ENCODE peak calls at places on chromosomes 4 and X, in four cellular contexts. L, T, Y and P are unnamed samples.

GRCh38 chrX:9865804-9866471 is 79.7 kb downstream of the SHROOM2 start:
- DNase-seq in L (no peak), T (no peak), Y (no peak), P (no peak)

GRCh38 chrX:151754042-151754419 is 19.5 kb downstream of the CNGA2 start:
- DNase-seq in L (peak), T (no peak), Y (peak), P (no peak)

GRCh38 chrX:48521353-48522243 is at the start of gene EBP:
- DNase-seq in L (peak), T (peak), Y (peak), P (peak)

GRCh38 chrX:46803140-46803539 is 33.7 kb upstream of the RP2 start:
- DNase-seq in L (no peak), T (no peak), Y (no peak), P (no peak)

GRCh38 chr4:32985256-32985655 is 2265.1 kb downstream of the PCDH7 start:
- DNase-seq in L (peak), T (no peak), Y (no peak), P (no peak)

GRCh38 chr4:40523581-40523980 is 106.1 kb downstream of the RBM47 start:
- DNase-seq in L (no peak), T (no peak), Y (no peak), P (no peak)

GRCh38 chrX:107747596-107748161 is 27.9 kb downstream of the TSC22D3 start:
- DNase-seq in L (no peak), T (peak), Y (peak), P (peak)

GRCh38 chr4:180598281-180598680 is 1644.9 kb upstream of the TENM3 start:
- DNase-seq in L (no peak), T (peak), Y (no peak), P (no peak)

GRCh38 chr4:33107813-33108212 is 2387.6 kb downstream of the PCDH7 start:
- DNase-seq in L (no peak), T (no peak), Y (no peak), P (no peak)

GRCh38 chrX:41085883-41086626 is 810 bp downstream of the USP9X start:
- DNase-seq in L (no peak), T (peak), Y (peak), P (peak)

GRCh38 chr4:146098978-146099377 is 76.5 kb upstream of the LSM6 start:
- DNase-seq in L (no peak), T (no peak), Y (no peak), P (no peak)

GRCh38 chrX:17656556-17656955 is 80.7 kb upstream of the SCML1 start:
- DNase-seq in L (no peak), T (no peak), Y (no peak), P (no peak)

GRCh38 chrX:132592880-132593279 is 104.0 kb upstream of the MBNL3 start:
- DNase-seq in L (no peak), T (peak), Y (peak), P (no peak)

GRCh38 chr4:150253416-150253815 is 175.2 kb downstream of the DCLK2 start:
- DNase-seq in L (no peak), T (no peak), Y (no peak), P (no peak)

GRCh38 chr4:76987685-76988084 is 38.1 kb downstream of the SEPTIN11 start:
- DNase-seq in L (no peak), T (no peak), Y (no peak), P (no peak)

GRCh38 chr4:165476214-165477098 is 97.6 kb downstream of the CPE start:
- DNase-seq in L (no peak), T (no peak), Y (peak), P (no peak)

GRCh38 chr4:156560701-156561100 is 410.9 kb downstream of the PDGFC start:
- DNase-seq in L (no peak), T (no peak), Y (peak), P (no peak)

GRCh38 chr4:10033191-10033881 is 12.0 kb upstream of the SLC2A9 start:
- DNase-seq in L (no peak), T (no peak), Y (no peak), P (peak)

GRCh38 chr4:5888222-5888701 is 4.6 kb downstream of the CRMP1 start:
- DNase-seq in L (no peak), T (peak), Y (no peak), P (no peak)

GRCh38 chr4:101950258-101950979 is 159.9 kb downstream of the BANK1 start:
- DNase-seq in L (no peak), T (no peak), Y (no peak), P (no peak)

GRCh38 chr4:159219862-159220261 is 117.0 kb downstream of the RAPGEF2 start:
- DNase-seq in L (no peak), T (no peak), Y (no peak), P (no peak)

GRCh38 chr4:158581161-158581560 is 59.5 kb downstream of the RXFP1 start:
- DNase-seq in L (no peak), T (no peak), Y (peak), P (no peak)

GRCh38 chrX:150303386-150304097 is 59.6 kb upstream of the MAMLD1 start:
- DNase-seq in L (no peak), T (no peak), Y (no peak), P (no peak)

GRCh38 chr4:97998203-97998602 is 145.1 kb downstream of the STPG2 start:
- DNase-seq in L (no peak), T (no peak), Y (no peak), P (no peak)

GRCh38 chr4:112284662-112285411 is 867 bp downstream of the TIFA start:
- DNase-seq in L (no peak), T (no peak), Y (no peak), P (no peak)

GRCh38 chr4:94561249-94562024 is 109.7 kb downstream of the PDLIM5 start:
- DNase-seq in L (peak), T (no peak), Y (peak), P (no peak)

GRCh38 chr4:2254665-2255500 is 7.0 kb downstream of the MXD4 start:
- DNase-seq in L (no peak), T (no peak), Y (no peak), P (peak)

GRCh38 chrX:19658030-19658429 is 142.7 kb upstream of the MAP3K15 start:
- DNase-seq in L (no peak), T (no peak), Y (no peak), P (no peak)

GRCh38 chr4:159191989-159192388 is 89.1 kb downstream of the RAPGEF2 start:
- DNase-seq in L (peak), T (peak), Y (peak), P (no peak)